ENCODE peak calls at places on chromosomes 6 and 20, in six cellular contexts. One of them, this sample, is unnamed.

GRCh38 chr6:135936606-135937005 is 85.1 kb downstream of the PDE7B start:
- DNase-seq in HepG2: no peak
- DNase-seq in H1: no peak
- DNase-seq in K562: no peak
- DNase-seq in GM12878: no peak
- DNase-seq in GM12892: no peak
- DNase-seq in this sample: no peak

GRCh38 chr20:37243076-37243936 is 18.3 kb downstream of the GHRH start:
- DNase-seq in GM12878: no peak
- DNase-seq in H1: no peak
- DNase-seq in HepG2: no peak
- DNase-seq in K562: no peak
- DNase-seq in GM12892: no peak
- DNase-seq in this sample: no peak

GRCh38 chr6:134002821-134003220 is 49.6 kb downstream of the SLC2A12 start:
- DNase-seq in GM12878: no peak
- DNase-seq in H1: no peak
- DNase-seq in K562: no peak
- DNase-seq in GM12892: no peak
- DNase-seq in HepG2: no peak
- DNase-seq in this sample: no peak

GRCh38 chr6:132816665-132817064 is 2.3 kb downstream of the RPS12 start:
- DNase-seq in GM12892: no peak
- DNase-seq in H1: no peak
- DNase-seq in HepG2: peak
- DNase-seq in K562: peak
- DNase-seq in GM12878: no peak
- DNase-seq in this sample: no peak

GRCh38 chr6:18187701-18188100 is 32.5 kb downstream of the KDM1B start:
- DNase-seq in HepG2: no peak
- DNase-seq in GM12892: no peak
- DNase-seq in H1: no peak
- DNase-seq in GM12878: no peak
- DNase-seq in K562: no peak
- DNase-seq in this sample: no peak

GRCh38 chr6:75422024-75422639 is 71.5 kb downstream of the FILIP1 start:
- DNase-seq in H1: no peak
- DNase-seq in GM12878: no peak
- DNase-seq in HepG2: no peak
- DNase-seq in GM12892: no peak
- DNase-seq in K562: no peak
- DNase-seq in this sample: no peak

GRCh38 chr6:134041093-134041492 is 11.3 kb downstream of the SLC2A12 start:
- DNase-seq in GM12878: no peak
- DNase-seq in GM12892: no peak
- DNase-seq in K562: no peak
- DNase-seq in H1: no peak
- DNase-seq in HepG2: no peak
- DNase-seq in this sample: no peak

GRCh38 chr6:131852200-131852599 is 44.4 kb downstream of the ENPP1 start:
- DNase-seq in K562: no peak
- DNase-seq in GM12878: no peak
- DNase-seq in HepG2: no peak
- DNase-seq in GM12892: no peak
- DNase-seq in H1: no peak
- DNase-seq in this sample: no peak

GRCh38 chr20:50415031-50415515 is 95.1 kb upstream of the PTPN1 start:
- DNase-seq in GM12878: no peak
- DNase-seq in K562: no peak
- DNase-seq in GM12892: no peak
- DNase-seq in HepG2: no peak
- DNase-seq in H1: no peak
- DNase-seq in this sample: no peak

GRCh38 chr20:37316775-37317170 is 27.3 kb downstream of the MANBAL start:
- DNase-seq in GM12892: no peak
- DNase-seq in K562: no peak
- DNase-seq in HepG2: no peak
- DNase-seq in GM12878: no peak
- DNase-seq in H1: no peak
- DNase-seq in this sample: no peak

GRCh38 chr6:45608252-45608911 is 230.6 kb upstream of the SUPT3H start:
- DNase-seq in GM12878: no peak
- DNase-seq in GM12892: no peak
- DNase-seq in HepG2: no peak
- DNase-seq in K562: no peak
- DNase-seq in H1: no peak
- DNase-seq in this sample: no peak

GRCh38 chr20:36891211-36891610 is 15.3 kb downstream of the TLDC2 start:
- DNase-seq in GM12878: no peak
- DNase-seq in K562: no peak
- DNase-seq in GM12892: no peak
- DNase-seq in HepG2: no peak
- DNase-seq in H1: no peak
- DNase-seq in this sample: no peak

GRCh38 chr6:116180375-116180774 is 54.4 kb upstream of the COL10A1 start:
- DNase-seq in K562: no peak
- DNase-seq in GM12892: no peak
- DNase-seq in H1: no peak
- DNase-seq in HepG2: no peak
- DNase-seq in GM12878: no peak
- DNase-seq in this sample: no peak

GRCh38 chr6:169904051-169904922 is 152.9 kb downstream of the ERMARD start:
- DNase-seq in GM12878: no peak
- DNase-seq in K562: no peak
- DNase-seq in GM12892: no peak
- DNase-seq in H1: no peak
- DNase-seq in HepG2: no peak
- DNase-seq in this sample: no peak
- TF ChIP-seq POLR2A in GM12878: no peak
- TF ChIP-seq POLR2A in K562: no peak
- TF ChIP-seq POLR2A in GM12892: no peak
- TF ChIP-seq POLR2A in H1: no peak
- TF ChIP-seq POLR2A in HepG2: no peak
- TF ChIP-seq POLR2A in this sample: no peak

DNA sequence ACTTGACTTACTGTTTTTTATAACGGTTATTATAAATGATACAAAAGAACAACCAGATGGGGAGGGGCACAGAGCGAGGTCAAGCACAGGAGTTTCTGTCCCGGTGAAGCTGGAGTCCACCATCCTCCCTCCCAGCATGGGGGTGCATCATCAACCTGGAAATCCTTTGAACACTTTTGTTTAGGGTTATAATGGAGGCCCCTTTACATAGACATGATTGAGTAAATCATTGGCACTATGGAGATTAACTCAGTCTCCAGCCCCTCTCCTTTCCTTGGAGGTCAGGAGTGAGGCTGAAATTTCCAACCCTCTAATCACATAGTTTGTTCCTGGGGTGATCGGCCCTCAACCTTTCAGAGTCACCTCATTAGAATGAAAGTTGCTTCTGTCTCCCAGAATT is 71.8 kb upstream of the ANKEF1 start:
- DNase-seq in K562: no peak
- DNase-seq in H1: no peak
- DNase-seq in GM12878: no peak
- DNase-seq in GM12892: no peak
- DNase-seq in HepG2: no peak
- DNase-seq in this sample: no peak
- TF ChIP-seq TAF1 in K562: no peak
- TF ChIP-seq TAF1 in H1: no peak
- TF ChIP-seq TAF1 in GM12878: no peak
- TF ChIP-seq TAF1 in GM12892: no peak
- TF ChIP-seq TAF1 in HepG2: no peak
- TF ChIP-seq TAF1 in this sample: no peak

GRCh38 chr20:19737025-19737424 is 21.0 kb upstream of the RIN2 start:
- DNase-seq in H1: no peak
- DNase-seq in K562: no peak
- DNase-seq in HepG2: peak
- DNase-seq in GM12878: peak
- DNase-seq in GM12892: no peak
- DNase-seq in this sample: no peak

GRCh38 chr20:19739351-19739750 is 18.7 kb upstream of the RIN2 start:
- DNase-seq in H1: no peak
- DNase-seq in HepG2: no peak
- DNase-seq in K562: no peak
- DNase-seq in GM12892: no peak
- DNase-seq in GM12878: no peak
- DNase-seq in this sample: no peak

GRCh38 chr20:19734811-19735210 is 23.2 kb upstream of the RIN2 start:
- DNase-seq in GM12878: no peak
- DNase-seq in H1: no peak
- DNase-seq in K562: no peak
- DNase-seq in GM12892: no peak
- DNase-seq in HepG2: no peak
- DNase-seq in this sample: no peak

GRCh38 chr20:19738936-19739335 is 19.1 kb upstream of the RIN2 start:
- DNase-seq in GM12892: no peak
- DNase-seq in GM12878: no peak
- DNase-seq in H1: no peak
- DNase-seq in HepG2: no peak
- DNase-seq in K562: no peak
- DNase-seq in this sample: no peak

DNA sequence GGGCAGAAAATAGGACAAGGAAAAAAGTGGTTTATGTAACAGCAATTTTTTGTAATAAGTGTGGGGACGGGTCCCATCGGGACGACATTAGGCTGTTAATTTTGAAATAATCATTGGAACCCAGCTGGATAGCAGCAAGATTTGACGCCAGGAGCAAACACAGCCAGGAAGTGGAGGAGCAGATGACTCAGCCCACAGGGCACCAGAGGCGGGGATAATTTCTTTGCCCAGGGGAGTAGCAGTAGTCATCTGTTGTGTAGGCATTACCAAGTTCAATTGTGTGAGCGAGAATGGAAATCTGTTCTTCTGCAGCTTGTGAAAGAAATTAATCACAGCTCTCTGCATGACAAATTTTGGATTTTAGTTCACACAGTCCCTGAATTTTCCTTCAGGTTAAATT is 22.6 kb upstream of the RIN2 start:
- DNase-seq in GM12878: peak
- DNase-seq in GM12892: no peak
- DNase-seq in H1: no peak
- DNase-seq in HepG2: peak
- DNase-seq in K562: no peak
- DNase-seq in this sample: no peak
- TF ChIP-seq POLR2A in GM12878: no peak
- TF ChIP-seq POLR2A in GM12892: no peak
- TF ChIP-seq POLR2A in H1: no peak
- TF ChIP-seq POLR2A in HepG2: no peak
- TF ChIP-seq POLR2A in K562: no peak
- TF ChIP-seq POLR2A in this sample: no peak

DNA sequence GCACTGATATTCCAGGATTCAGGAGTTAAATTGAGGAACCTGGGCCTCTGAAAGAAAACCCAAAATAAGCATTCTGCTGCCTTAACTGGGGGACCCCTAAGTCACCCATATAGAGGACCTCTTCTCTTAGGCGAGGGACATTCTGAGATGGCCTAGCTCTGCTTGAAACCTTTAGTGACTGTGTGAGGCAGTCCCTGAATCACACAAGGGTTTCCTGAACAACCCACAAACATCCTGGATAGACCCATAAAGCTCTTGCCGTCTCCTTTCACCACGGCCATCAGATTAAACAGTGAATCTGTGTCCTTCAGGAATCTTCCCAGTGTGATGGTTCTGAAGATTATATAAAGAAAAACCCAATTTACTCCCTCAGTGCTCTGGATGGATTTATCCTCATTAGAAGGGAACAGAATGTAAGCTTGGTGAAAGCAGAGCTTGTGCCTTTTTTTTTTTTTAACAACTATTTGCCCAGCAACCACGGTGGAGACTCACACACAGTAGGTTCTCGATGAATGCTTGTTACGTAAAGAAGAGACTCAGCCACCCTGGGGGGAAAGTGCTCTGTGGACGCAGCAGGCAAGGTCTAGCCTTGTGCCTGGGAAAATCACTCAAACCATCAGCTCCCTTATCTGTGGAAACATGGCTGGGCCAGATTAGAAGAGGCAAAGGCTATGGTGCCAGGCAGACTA is 39.1 kb upstream of the SIRPG start:
- DNase-seq in HepG2: no peak
- DNase-seq in GM12878: no peak
- DNase-seq in GM12892: no peak
- DNase-seq in K562: no peak
- DNase-seq in H1: no peak
- DNase-seq in this sample: no peak
- TF ChIP-seq TAF1 in HepG2: no peak
- TF ChIP-seq TAF1 in GM12878: no peak
- TF ChIP-seq TAF1 in GM12892: no peak
- TF ChIP-seq TAF1 in K562: no peak
- TF ChIP-seq TAF1 in H1: no peak
- TF ChIP-seq TAF1 in this sample: no peak

GRCh38 chr6:31580807-31581437 is 1.3 kb downstream of the LTB start:
- DNase-seq in HepG2: peak
- DNase-seq in H1: peak
- DNase-seq in K562: peak
- DNase-seq in GM12878: no peak
- DNase-seq in GM12892: no peak
- DNase-seq in this sample: peak
- TF ChIP-seq POLR2A in HepG2: no peak
- TF ChIP-seq POLR2A in H1: peak
- TF ChIP-seq POLR2A in K562: peak
- TF ChIP-seq POLR2A in GM12878: peak
- TF ChIP-seq POLR2A in GM12892: peak
- TF ChIP-seq POLR2A in this sample: no peak

DNA sequence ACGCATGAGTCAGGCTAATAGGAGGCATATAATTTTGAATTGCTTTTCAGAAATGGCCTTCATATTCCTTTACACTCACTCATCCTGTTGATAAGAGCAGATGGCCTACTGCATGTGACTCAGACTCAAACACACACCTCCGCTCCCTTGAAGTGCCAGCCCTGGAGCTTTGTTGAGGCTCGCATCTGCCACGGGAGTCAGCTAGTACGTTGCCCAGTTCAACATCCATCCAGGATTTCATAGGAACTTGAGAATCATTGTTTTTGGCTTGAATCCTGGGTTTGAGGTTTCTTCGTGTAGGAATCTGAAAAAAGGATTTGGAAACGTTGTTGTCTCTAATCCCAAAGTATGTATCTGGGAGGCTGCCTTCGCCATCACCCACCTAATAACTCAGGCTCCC is 87.4 kb upstream of the JAG1 start:
- DNase-seq in H1: no peak
- DNase-seq in GM12892: no peak
- DNase-seq in HepG2: peak
- DNase-seq in GM12878: no peak
- DNase-seq in K562: no peak
- DNase-seq in this sample: no peak
- TF ChIP-seq TAF1 in H1: no peak
- TF ChIP-seq TAF1 in GM12892: no peak
- TF ChIP-seq TAF1 in HepG2: no peak
- TF ChIP-seq TAF1 in GM12878: no peak
- TF ChIP-seq TAF1 in K562: no peak
- TF ChIP-seq TAF1 in this sample: no peak

GRCh38 chr20:9068896-9069663 is at the start of gene PLCB4:
- DNase-seq in GM12878: no peak
- DNase-seq in H1: no peak
- DNase-seq in GM12892: no peak
- DNase-seq in K562: peak
- DNase-seq in HepG2: no peak
- DNase-seq in this sample: no peak
- TF ChIP-seq POLR2A in GM12878: no peak
- TF ChIP-seq POLR2A in H1: no peak
- TF ChIP-seq POLR2A in GM12892: no peak
- TF ChIP-seq POLR2A in K562: no peak
- TF ChIP-seq POLR2A in HepG2: no peak
- TF ChIP-seq POLR2A in this sample: no peak

This sample was measured in GM12891.